ENCODE peak calls at places on chromosomes 13 and 19, in six cellular contexts. M is GM04504, X is fibroblast of mammary gland, B is ascending aorta, J is NB4, K is Right ventricle myocardium superior. F is an unnamed sample.

GRCh38 chr19:50785329-50785922 is 4.8 kb upstream of the ACP4 start:
- DNase-seq in M (no peak), X (no peak), B (no peak), J (no peak), K (no peak), F (no peak)

GRCh38 chr13:33006646-33007045 is 9.6 kb upstream of the KL start:
- DNase-seq in M (no peak), X (no peak), B (no peak), J (no peak), K (no peak), F (no peak)

GRCh38 chr13:28750187-28751045 is 31.6 kb upstream of the SLC46A3 start:
- DNase-seq in M (no peak), X (no peak), B (no peak), J (no peak), K (no peak), F (no peak)

GRCh38 chr19:38869160-38869835 is 8.8 kb downstream of the RINL start:
- DNase-seq in M (no peak), X (no peak), B (no peak), J (peak), K (no peak), F (peak)

GRCh38 chr19:46603195-46603637 is 2.1 kb downstream of the CALM3 start:
- DNase-seq in M (no peak), X (no peak), B (no peak), J (peak), K (peak), F (no peak)

GRCh38 chr13:21326155-21327030 is 132.7 kb downstream of the ZDHHC20 start:
- DNase-seq in M (peak), X (peak), B (no peak), J (no peak), K (no peak), F (no peak)

GRCh38 chr19:6164906-6165531 is 29.6 kb downstream of the ACSBG2 start:
- DNase-seq in M (no peak), X (peak), B (no peak), J (no peak), K (no peak), F (no peak)

GRCh38 chr19:18743281-18743825 is 47.8 kb downstream of the COMP start:
- DNase-seq in M (no peak), X (no peak), B (no peak), J (no peak), K (peak), F (no peak)

GRCh38 chr19:34317311-34317927 is 47.6 kb upstream of the GPI start:
- DNase-seq in M (no peak), X (peak), B (no peak), J (no peak), K (no peak), F (no peak)

GRCh38 chr19:32067686-32068085 is 277.7 kb upstream of the ZNF507 start:
- DNase-seq in M (no peak), X (no peak), B (no peak), J (no peak), K (no peak), F (no peak)

GRCh38 chr13:62960723-62961122 is 1545.1 kb upstream of the PCDH20 start:
- DNase-seq in M (no peak), X (no peak), B (no peak), J (no peak), K (no peak), F (no peak)

GRCh38 chr13:27622881-27623280 is 1.2 kb downstream of the POLR1D start:
- DNase-seq in M (no peak), X (no peak), B (no peak), J (peak), K (no peak), F (no peak)